ENCODE peak calls at places on chromosomes 13 and 19, in nine cellular contexts. One of them, this sample, is unnamed.

GRCh38 chr13:29384466-29384865 is 211.0 kb downstream of the SLC7A1 start:
- DNase-seq in NCI-H1436 treated with DMSO at 0.1 percent for 48 hours: no peak
- DNase-seq in nephron progenitor cell: no peak
- DNase-seq in endodermal cell: no peak
- DNase-seq in uterus: no peak
- DNase-seq in activated naive CD4-positive, alpha-beta T cell treated with anti-CD3 and anti-CD28 coated beads, Interleukin-2, amount 50 U/mL, for 16 hours: no peak
- DNase-seq in colonic mucosa: no peak
- DNase-seq in esophagus muscularis mucosa: no peak
- DNase-seq in cerebellar cortex: no peak
- DNase-seq in this sample: no peak

GRCh38 chr13:25169951-25170553 is 2.0 kb downstream of the AMER2 start:
- DNase-seq in NCI-H1436 treated with DMSO at 0.1 percent for 48 hours: no peak
- DNase-seq in nephron progenitor cell: no peak
- DNase-seq in endodermal cell: no peak
- DNase-seq in uterus: no peak
- DNase-seq in activated naive CD4-positive, alpha-beta T cell treated with anti-CD3 and anti-CD28 coated beads, Interleukin-2, amount 50 U/mL, for 16 hours: no peak
- DNase-seq in colonic mucosa: no peak
- DNase-seq in esophagus muscularis mucosa: peak; percentile 78
- DNase-seq in cerebellar cortex: peak; percentile 46
- DNase-seq in this sample: no peak

GRCh38 chr19:54302252-54302651 is 10.7 kb downstream of the LILRA5 start:
- DNase-seq in NCI-H1436 treated with DMSO at 0.1 percent for 48 hours: no peak
- DNase-seq in nephron progenitor cell: no peak
- DNase-seq in endodermal cell: no peak
- DNase-seq in uterus: no peak
- DNase-seq in activated naive CD4-positive, alpha-beta T cell treated with anti-CD3 and anti-CD28 coated beads, Interleukin-2, amount 50 U/mL, for 16 hours: no peak
- DNase-seq in colonic mucosa: no peak
- DNase-seq in esophagus muscularis mucosa: no peak
- DNase-seq in cerebellar cortex: no peak
- DNase-seq in this sample: no peak

GRCh38 chr19:46361915-46362314 is 15.0 kb downstream of the PPP5C start:
- DNase-seq in NCI-H1436 treated with DMSO at 0.1 percent for 48 hours: no peak
- DNase-seq in nephron progenitor cell: no peak
- DNase-seq in endodermal cell: no peak
- DNase-seq in uterus: no peak
- DNase-seq in activated naive CD4-positive, alpha-beta T cell treated with anti-CD3 and anti-CD28 coated beads, Interleukin-2, amount 50 U/mL, for 16 hours: no peak
- DNase-seq in colonic mucosa: no peak
- DNase-seq in esophagus muscularis mucosa: no peak
- DNase-seq in cerebellar cortex: no peak
- DNase-seq in this sample: no peak

GRCh38 chr19:17320435-17320834 is 11.1 kb downstream of the DDA1 start:
- DNase-seq in NCI-H1436 treated with DMSO at 0.1 percent for 48 hours: no peak
- DNase-seq in nephron progenitor cell: no peak
- DNase-seq in endodermal cell: no peak
- DNase-seq in uterus: no peak
- DNase-seq in activated naive CD4-positive, alpha-beta T cell treated with anti-CD3 and anti-CD28 coated beads, Interleukin-2, amount 50 U/mL, for 16 hours: no peak
- DNase-seq in colonic mucosa: no peak
- DNase-seq in esophagus muscularis mucosa: no peak
- DNase-seq in cerebellar cortex: no peak
- DNase-seq in this sample: no peak

GRCh38 chr19:3966051-3967017 is 4.6 kb downstream of the DAPK3 start:
- DNase-seq in NCI-H1436 treated with DMSO at 0.1 percent for 48 hours: no peak
- DNase-seq in nephron progenitor cell: no peak
- DNase-seq in endodermal cell: no peak
- DNase-seq in uterus: no peak
- DNase-seq in activated naive CD4-positive, alpha-beta T cell treated with anti-CD3 and anti-CD28 coated beads, Interleukin-2, amount 50 U/mL, for 16 hours: no peak
- DNase-seq in colonic mucosa: peak; percentile 92
- DNase-seq in esophagus muscularis mucosa: no peak
- DNase-seq in cerebellar cortex: no peak
- DNase-seq in this sample: no peak

GRCh38 chr19:2495130-2495641 is 19.3 kb downstream of the GADD45B start:
- DNase-seq in NCI-H1436 treated with DMSO at 0.1 percent for 48 hours: no peak
- DNase-seq in nephron progenitor cell: no peak
- DNase-seq in endodermal cell: peak; percentile 82
- DNase-seq in uterus: peak; percentile 70
- DNase-seq in activated naive CD4-positive, alpha-beta T cell treated with anti-CD3 and anti-CD28 coated beads, Interleukin-2, amount 50 U/mL, for 16 hours: no peak
- DNase-seq in colonic mucosa: peak; percentile 93
- DNase-seq in esophagus muscularis mucosa: no peak
- DNase-seq in cerebellar cortex: peak; percentile 72
- DNase-seq in this sample: no peak

GRCh38 chr19:5147074-5147970 is 178.4 kb downstream of the KDM4B start:
- DNase-seq in NCI-H1436 treated with DMSO at 0.1 percent for 48 hours: no peak
- DNase-seq in nephron progenitor cell: no peak
- DNase-seq in endodermal cell: no peak
- DNase-seq in uterus: no peak
- DNase-seq in activated naive CD4-positive, alpha-beta T cell treated with anti-CD3 and anti-CD28 coated beads, Interleukin-2, amount 50 U/mL, for 16 hours: peak; percentile 8
- DNase-seq in colonic mucosa: no peak
- DNase-seq in esophagus muscularis mucosa: no peak
- DNase-seq in cerebellar cortex: no peak
- DNase-seq in this sample: no peak

GRCh38 chr19:56252699-56253422 is 19.7 kb upstream of the EDDM13 start:
- DNase-seq in NCI-H1436 treated with DMSO at 0.1 percent for 48 hours: no peak
- DNase-seq in nephron progenitor cell: peak; percentile 90
- DNase-seq in endodermal cell: peak; percentile 99
- DNase-seq in uterus: peak; percentile 44
- DNase-seq in activated naive CD4-positive, alpha-beta T cell treated with anti-CD3 and anti-CD28 coated beads, Interleukin-2, amount 50 U/mL, for 16 hours: peak; percentile 76
- DNase-seq in colonic mucosa: peak; percentile 82
- DNase-seq in esophagus muscularis mucosa: peak; percentile 92
- DNase-seq in cerebellar cortex: peak; percentile 65
- DNase-seq in this sample: peak; percentile 94

GRCh38 chr13:86882835-86883234 is 788.3 kb upstream of the SLITRK5 start:
- DNase-seq in NCI-H1436 treated with DMSO at 0.1 percent for 48 hours: no peak
- DNase-seq in nephron progenitor cell: no peak
- DNase-seq in endodermal cell: no peak
- DNase-seq in uterus: no peak
- DNase-seq in activated naive CD4-positive, alpha-beta T cell treated with anti-CD3 and anti-CD28 coated beads, Interleukin-2, amount 50 U/mL, for 16 hours: no peak
- DNase-seq in colonic mucosa: no peak
- DNase-seq in esophagus muscularis mucosa: no peak
- DNase-seq in cerebellar cortex: no peak
- DNase-seq in this sample: no peak